ENCODE peak calls at places on chromosomes 7 and 10, in ten cellular contexts. One of them, this sample, is unnamed.

GRCh38 chr10:120015064-120015463 is 122.5 kb downstream of the SEC23IP start:
- DNase-seq in lower leg skin: no peak
- DNase-seq in HFF-Myc: no peak
- DNase-seq in CD8-positive, alpha-beta T cell: no peak
- DNase-seq in MM.1S: no peak
- DNase-seq in fibroblast of pulmonary artery: no peak
- DNase-seq in OCI-LY7: no peak
- DNase-seq in heart left ventricle: no peak
- DNase-seq in colonic mucosa: no peak
- DNase-seq in epithelial cell of proximal tubule: no peak
- DNase-seq in this sample: no peak

GRCh38 chr10:57593983-57594573 is 673.6 kb downstream of the IPMK start:
- DNase-seq in lower leg skin: no peak
- DNase-seq in HFF-Myc: no peak
- DNase-seq in CD8-positive, alpha-beta T cell: no peak
- DNase-seq in MM.1S: no peak
- DNase-seq in fibroblast of pulmonary artery: no peak
- DNase-seq in OCI-LY7: peak
- DNase-seq in heart left ventricle: no peak
- DNase-seq in colonic mucosa: no peak
- DNase-seq in epithelial cell of proximal tubule: no peak
- DNase-seq in this sample: no peak

GRCh38 chr10:83723080-83723479 is 416.2 kb upstream of the GHITM start:
- DNase-seq in lower leg skin: no peak
- DNase-seq in HFF-Myc: no peak
- DNase-seq in CD8-positive, alpha-beta T cell: no peak
- DNase-seq in MM.1S: no peak
- DNase-seq in fibroblast of pulmonary artery: peak
- DNase-seq in OCI-LY7: no peak
- DNase-seq in heart left ventricle: no peak
- DNase-seq in colonic mucosa: no peak
- DNase-seq in epithelial cell of proximal tubule: no peak
- DNase-seq in this sample: no peak

GRCh38 chr10:3067045-3067858 is at the start of gene PFKP:
- DNase-seq in lower leg skin: no peak
- DNase-seq in HFF-Myc: no peak
- DNase-seq in CD8-positive, alpha-beta T cell: peak
- DNase-seq in MM.1S: no peak
- DNase-seq in fibroblast of pulmonary artery: no peak
- DNase-seq in OCI-LY7: peak
- DNase-seq in heart left ventricle: peak
- DNase-seq in colonic mucosa: peak
- DNase-seq in epithelial cell of proximal tubule: no peak
- DNase-seq in this sample: peak

GRCh38 chr7:152411389-152411788 is 24.4 kb downstream of the KMT2C start:
- DNase-seq in lower leg skin: no peak
- DNase-seq in HFF-Myc: no peak
- DNase-seq in CD8-positive, alpha-beta T cell: no peak
- DNase-seq in MM.1S: no peak
- DNase-seq in fibroblast of pulmonary artery: no peak
- DNase-seq in OCI-LY7: no peak
- DNase-seq in heart left ventricle: no peak
- DNase-seq in colonic mucosa: no peak
- DNase-seq in epithelial cell of proximal tubule: no peak
- DNase-seq in this sample: no peak

GRCh38 chr7:16668049-16668858 is 22.3 kb downstream of the BZW2 start:
- DNase-seq in lower leg skin: peak
- DNase-seq in HFF-Myc: peak
- DNase-seq in CD8-positive, alpha-beta T cell: no peak
- DNase-seq in MM.1S: no peak
- DNase-seq in fibroblast of pulmonary artery: peak
- DNase-seq in OCI-LY7: no peak
- DNase-seq in heart left ventricle: peak
- DNase-seq in colonic mucosa: no peak
- DNase-seq in epithelial cell of proximal tubule: peak
- DNase-seq in this sample: no peak

GRCh38 chr7:135706858-135707569 is 21.0 kb downstream of the SLC13A4 start:
- DNase-seq in lower leg skin: no peak
- DNase-seq in HFF-Myc: no peak
- DNase-seq in CD8-positive, alpha-beta T cell: no peak
- DNase-seq in MM.1S: no peak
- DNase-seq in fibroblast of pulmonary artery: no peak
- DNase-seq in OCI-LY7: no peak
- DNase-seq in heart left ventricle: no peak
- DNase-seq in colonic mucosa: no peak
- DNase-seq in epithelial cell of proximal tubule: no peak
- DNase-seq in this sample: no peak

GRCh38 chr7:108592633-108593277 is 23.1 kb downstream of the DNAJB9 start:
- DNase-seq in lower leg skin: no peak
- DNase-seq in HFF-Myc: no peak
- DNase-seq in CD8-positive, alpha-beta T cell: no peak
- DNase-seq in MM.1S: no peak
- DNase-seq in fibroblast of pulmonary artery: peak
- DNase-seq in OCI-LY7: peak
- DNase-seq in heart left ventricle: no peak
- DNase-seq in colonic mucosa: no peak
- DNase-seq in epithelial cell of proximal tubule: no peak
- DNase-seq in this sample: no peak

GRCh38 chr7:28173531-28173930 is 7.1 kb downstream of the JAZF1 start:
- DNase-seq in lower leg skin: no peak
- DNase-seq in HFF-Myc: no peak
- DNase-seq in CD8-positive, alpha-beta T cell: no peak
- DNase-seq in MM.1S: no peak
- DNase-seq in fibroblast of pulmonary artery: no peak
- DNase-seq in OCI-LY7: no peak
- DNase-seq in heart left ventricle: no peak
- DNase-seq in colonic mucosa: no peak
- DNase-seq in epithelial cell of proximal tubule: no peak
- DNase-seq in this sample: no peak

GRCh38 chr7:127833641-127834040 is 181.6 kb downstream of the SND1 start:
- DNase-seq in lower leg skin: no peak
- DNase-seq in HFF-Myc: no peak
- DNase-seq in CD8-positive, alpha-beta T cell: no peak
- DNase-seq in MM.1S: no peak
- DNase-seq in fibroblast of pulmonary artery: peak
- DNase-seq in OCI-LY7: no peak
- DNase-seq in heart left ventricle: no peak
- DNase-seq in colonic mucosa: no peak
- DNase-seq in epithelial cell of proximal tubule: no peak
- DNase-seq in this sample: no peak

GRCh38 chr10:100020161-100020882 is 10.6 kb upstream of the DNMBP start:
- DNase-seq in lower leg skin: no peak
- DNase-seq in HFF-Myc: no peak
- DNase-seq in CD8-positive, alpha-beta T cell: no peak
- DNase-seq in MM.1S: peak
- DNase-seq in fibroblast of pulmonary artery: no peak
- DNase-seq in OCI-LY7: peak
- DNase-seq in heart left ventricle: no peak
- DNase-seq in colonic mucosa: no peak
- DNase-seq in epithelial cell of proximal tubule: no peak
- DNase-seq in this sample: peak

GRCh38 chr10:100020883-100021248 is 11.1 kb upstream of the DNMBP start:
- DNase-seq in lower leg skin: no peak
- DNase-seq in HFF-Myc: no peak
- DNase-seq in CD8-positive, alpha-beta T cell: no peak
- DNase-seq in MM.1S: no peak
- DNase-seq in fibroblast of pulmonary artery: no peak
- DNase-seq in OCI-LY7: peak
- DNase-seq in heart left ventricle: no peak
- DNase-seq in colonic mucosa: no peak
- DNase-seq in epithelial cell of proximal tubule: no peak
- DNase-seq in this sample: no peak

GRCh38 chr10:100022403-100022802 is 12.7 kb upstream of the DNMBP start:
- DNase-seq in lower leg skin: no peak
- DNase-seq in HFF-Myc: no peak
- DNase-seq in CD8-positive, alpha-beta T cell: no peak
- DNase-seq in MM.1S: no peak
- DNase-seq in fibroblast of pulmonary artery: no peak
- DNase-seq in OCI-LY7: no peak
- DNase-seq in heart left ventricle: no peak
- DNase-seq in colonic mucosa: no peak
- DNase-seq in epithelial cell of proximal tubule: no peak
- DNase-seq in this sample: no peak

GRCh38 chr10:100021322-100021721 is 11.6 kb upstream of the DNMBP start:
- DNase-seq in lower leg skin: no peak
- DNase-seq in HFF-Myc: no peak
- DNase-seq in CD8-positive, alpha-beta T cell: no peak
- DNase-seq in MM.1S: no peak
- DNase-seq in fibroblast of pulmonary artery: no peak
- DNase-seq in OCI-LY7: peak
- DNase-seq in heart left ventricle: no peak
- DNase-seq in colonic mucosa: no peak
- DNase-seq in epithelial cell of proximal tubule: no peak
- DNase-seq in this sample: no peak

DNA sequence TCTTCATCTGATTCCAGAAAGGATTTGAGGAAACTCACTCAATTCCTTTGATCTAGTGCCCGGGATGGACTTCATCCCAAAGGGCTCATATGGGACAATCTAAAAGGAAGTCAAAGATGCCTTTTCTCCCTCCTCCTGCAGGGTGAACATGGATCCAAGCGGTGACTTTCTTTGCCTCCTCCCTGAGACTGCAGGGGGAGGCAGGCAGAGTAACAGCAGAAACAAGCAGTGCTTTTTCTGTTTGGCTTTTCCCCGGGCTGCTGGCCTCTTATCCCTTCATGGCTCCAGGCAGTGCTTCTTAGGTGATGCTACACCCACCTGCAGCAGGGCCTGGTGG is 10.0 kb upstream of the DNMBP start:
- DNase-seq in lower leg skin: no peak
- DNase-seq in HFF-Myc: no peak
- DNase-seq in CD8-positive, alpha-beta T cell: no peak
- DNase-seq in MM.1S: no peak
- DNase-seq in fibroblast of pulmonary artery: no peak
- DNase-seq in OCI-LY7: peak
- DNase-seq in heart left ventricle: no peak
- DNase-seq in colonic mucosa: no peak
- DNase-seq in epithelial cell of proximal tubule: no peak
- DNase-seq in this sample: no peak
- TF ChIP-seq CTCF in lower leg skin: no peak
- TF ChIP-seq CTCF in HFF-Myc: peak
- TF ChIP-seq CTCF in CD8-positive, alpha-beta T cell: no peak
- TF ChIP-seq CTCF in MM.1S: no peak
- TF ChIP-seq CTCF in fibroblast of pulmonary artery: peak
- TF ChIP-seq CTCF in OCI-LY7: peak
- TF ChIP-seq CTCF in heart left ventricle: no peak
- TF ChIP-seq CTCF in colonic mucosa: no peak
- TF ChIP-seq CTCF in epithelial cell of proximal tubule: peak
- TF ChIP-seq CTCF in this sample: no peak

GRCh38 chr7:70460562-70460961 is 671.4 kb upstream of the GALNT17 start:
- DNase-seq in lower leg skin: no peak
- DNase-seq in HFF-Myc: no peak
- DNase-seq in CD8-positive, alpha-beta T cell: no peak
- DNase-seq in MM.1S: no peak
- DNase-seq in fibroblast of pulmonary artery: no peak
- DNase-seq in OCI-LY7: no peak
- DNase-seq in heart left ventricle: no peak
- DNase-seq in colonic mucosa: no peak
- DNase-seq in epithelial cell of proximal tubule: no peak
- DNase-seq in this sample: no peak
- TF ChIP-seq CTCF in lower leg skin: no peak
- TF ChIP-seq CTCF in HFF-Myc: no peak
- TF ChIP-seq CTCF in CD8-positive, alpha-beta T cell: no peak
- TF ChIP-seq CTCF in MM.1S: no peak
- TF ChIP-seq CTCF in fibroblast of pulmonary artery: no peak
- TF ChIP-seq CTCF in OCI-LY7: no peak
- TF ChIP-seq CTCF in heart left ventricle: no peak
- TF ChIP-seq CTCF in colonic mucosa: no peak
- TF ChIP-seq CTCF in epithelial cell of proximal tubule: no peak
- TF ChIP-seq CTCF in this sample: no peak

DNA sequence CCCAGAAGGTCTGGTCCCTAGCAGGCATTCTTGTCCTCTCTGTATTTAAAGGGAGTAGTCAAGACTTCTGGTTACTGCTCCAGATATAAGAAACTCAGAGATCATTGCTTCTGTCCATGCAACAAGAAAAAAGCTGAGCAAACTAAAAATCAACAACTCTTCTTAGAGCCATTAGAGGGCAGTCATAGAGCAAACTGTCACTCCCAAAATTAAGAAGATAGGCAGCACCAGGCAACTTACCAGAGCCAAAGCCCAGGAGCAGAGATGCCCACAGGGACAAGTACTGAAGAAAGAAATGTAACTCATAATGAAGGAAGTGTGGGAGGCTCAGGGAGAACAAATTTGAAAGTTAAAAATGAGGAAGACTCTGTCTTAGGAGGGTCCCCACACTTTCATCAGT is 472.9 kb upstream of the COBL start:
- DNase-seq in lower leg skin: no peak
- DNase-seq in HFF-Myc: no peak
- DNase-seq in CD8-positive, alpha-beta T cell: no peak
- DNase-seq in MM.1S: peak
- DNase-seq in fibroblast of pulmonary artery: no peak
- DNase-seq in OCI-LY7: no peak
- DNase-seq in heart left ventricle: no peak
- DNase-seq in colonic mucosa: no peak
- DNase-seq in epithelial cell of proximal tubule: no peak
- DNase-seq in this sample: no peak
- TF ChIP-seq CTCF in lower leg skin: no peak
- TF ChIP-seq CTCF in HFF-Myc: no peak
- TF ChIP-seq CTCF in CD8-positive, alpha-beta T cell: no peak
- TF ChIP-seq CTCF in MM.1S: peak
- TF ChIP-seq CTCF in fibroblast of pulmonary artery: no peak
- TF ChIP-seq CTCF in OCI-LY7: peak
- TF ChIP-seq CTCF in heart left ventricle: no peak
- TF ChIP-seq CTCF in colonic mucosa: no peak
- TF ChIP-seq CTCF in epithelial cell of proximal tubule: peak
- TF ChIP-seq CTCF in this sample: no peak

GRCh38 chr7:6350057-6350752 is 77.8 kb upstream of the CYTH3 start:
- DNase-seq in lower leg skin: no peak
- DNase-seq in HFF-Myc: no peak
- DNase-seq in CD8-positive, alpha-beta T cell: no peak
- DNase-seq in MM.1S: no peak
- DNase-seq in fibroblast of pulmonary artery: no peak
- DNase-seq in OCI-LY7: peak
- DNase-seq in heart left ventricle: no peak
- DNase-seq in colonic mucosa: no peak
- DNase-seq in epithelial cell of proximal tubule: no peak
- DNase-seq in this sample: no peak

GRCh38 chr7:6340241-6340640 is 67.8 kb upstream of the CYTH3 start:
- DNase-seq in lower leg skin: no peak
- DNase-seq in HFF-Myc: no peak
- DNase-seq in CD8-positive, alpha-beta T cell: no peak
- DNase-seq in MM.1S: no peak
- DNase-seq in fibroblast of pulmonary artery: no peak
- DNase-seq in OCI-LY7: no peak
- DNase-seq in heart left ventricle: no peak
- DNase-seq in colonic mucosa: no peak
- DNase-seq in epithelial cell of proximal tubule: no peak
- DNase-seq in this sample: no peak

GRCh38 chr7:6338551-6339274 is 66.3 kb upstream of the CYTH3 start:
- DNase-seq in lower leg skin: no peak
- DNase-seq in HFF-Myc: no peak
- DNase-seq in CD8-positive, alpha-beta T cell: no peak
- DNase-seq in MM.1S: no peak
- DNase-seq in fibroblast of pulmonary artery: no peak
- DNase-seq in OCI-LY7: no peak
- DNase-seq in heart left ventricle: peak
- DNase-seq in colonic mucosa: no peak
- DNase-seq in epithelial cell of proximal tubule: no peak
- DNase-seq in this sample: no peak

GRCh38 chr7:6346581-6346980 is 74.2 kb upstream of the CYTH3 start:
- DNase-seq in lower leg skin: no peak
- DNase-seq in HFF-Myc: no peak
- DNase-seq in CD8-positive, alpha-beta T cell: no peak
- DNase-seq in MM.1S: no peak
- DNase-seq in fibroblast of pulmonary artery: no peak
- DNase-seq in OCI-LY7: no peak
- DNase-seq in heart left ventricle: no peak
- DNase-seq in colonic mucosa: no peak
- DNase-seq in epithelial cell of proximal tubule: no peak
- DNase-seq in this sample: no peak

GRCh38 chr7:6344278-6344677 is 71.9 kb upstream of the CYTH3 start:
- DNase-seq in lower leg skin: no peak
- DNase-seq in HFF-Myc: no peak
- DNase-seq in CD8-positive, alpha-beta T cell: no peak
- DNase-seq in MM.1S: no peak
- DNase-seq in fibroblast of pulmonary artery: no peak
- DNase-seq in OCI-LY7: no peak
- DNase-seq in heart left ventricle: no peak
- DNase-seq in colonic mucosa: no peak
- DNase-seq in epithelial cell of proximal tubule: no peak
- DNase-seq in this sample: no peak
- TF ChIP-seq CTCF in lower leg skin: no peak
- TF ChIP-seq CTCF in HFF-Myc: no peak
- TF ChIP-seq CTCF in CD8-positive, alpha-beta T cell: no peak
- TF ChIP-seq CTCF in MM.1S: no peak
- TF ChIP-seq CTCF in fibroblast of pulmonary artery: no peak
- TF ChIP-seq CTCF in OCI-LY7: no peak
- TF ChIP-seq CTCF in heart left ventricle: no peak
- TF ChIP-seq CTCF in colonic mucosa: no peak
- TF ChIP-seq CTCF in epithelial cell of proximal tubule: no peak
- TF ChIP-seq CTCF in this sample: no peak

This sample was measured in GM20000.